ENCODE peak calls at places on chromosome X, in five cellular contexts. One of them, this sample, is unnamed.

GRCh38 chrX:29470029-29470428 is 745.3 kb upstream of the MAGEB2 start:
- DNase-seq in A549: peak
- DNase-seq in K562: no peak
- DNase-seq in GM12878: no peak
- DNase-seq in H1: no peak
- DNase-seq in this sample: no peak

GRCh38 chrX:155086202-155086840 is 15.0 kb downstream of the BRCC3 start:
- DNase-seq in A549: peak
- DNase-seq in K562: peak
- DNase-seq in GM12878: no peak
- DNase-seq in H1: peak
- DNase-seq in this sample: peak

GRCh38 chrX:50567636-50568035 is 97.0 kb upstream of the DGKK start:
- DNase-seq in A549: no peak
- DNase-seq in K562: no peak
- DNase-seq in GM12878: no peak
- DNase-seq in H1: no peak
- DNase-seq in this sample: no peak

GRCh38 chrX:112734250-112734649 is 54.5 kb upstream of the LHFPL1 start:
- DNase-seq in A549: no peak
- DNase-seq in K562: no peak
- DNase-seq in GM12878: no peak
- DNase-seq in H1: no peak
- DNase-seq in this sample: no peak

GRCh38 chrX:139724626-139725025 is 16.7 kb upstream of the MCF2 start:
- DNase-seq in A549: no peak
- DNase-seq in K562: no peak
- DNase-seq in GM12878: no peak
- DNase-seq in H1: no peak
- DNase-seq in this sample: no peak

GRCh38 chrX:23434356-23434884 is 99.8 kb downstream of the PTCHD1 start:
- DNase-seq in A549: no peak
- DNase-seq in K562: no peak
- DNase-seq in GM12878: no peak
- DNase-seq in H1: no peak
- DNase-seq in this sample: no peak

GRCh38 chrX:54446084-54446483 is 5.9 kb downstream of the TSR2 start:
- DNase-seq in A549: no peak
- DNase-seq in K562: no peak
- DNase-seq in GM12878: no peak
- DNase-seq in H1: peak
- DNase-seq in this sample: no peak

GRCh38 chrX:26722666-26723428 is 506.9 kb downstream of the MAGEB5 start:
- DNase-seq in A549: no peak
- DNase-seq in K562: no peak
- DNase-seq in GM12878: no peak
- DNase-seq in H1: no peak
- DNase-seq in this sample: no peak

GRCh38 chrX:20118065-20118824 is 1.5 kb upstream of the MAP7D2 start:
- DNase-seq in A549: peak
- DNase-seq in K562: no peak
- DNase-seq in GM12878: no peak
- DNase-seq in H1: no peak
- DNase-seq in this sample: no peak

GRCh38 chrX:46582964-46583363 is 9.4 kb downstream of the CHST7 start:
- DNase-seq in A549: peak
- DNase-seq in K562: no peak
- DNase-seq in GM12878: no peak
- DNase-seq in H1: no peak
- DNase-seq in this sample: no peak
- TF ChIP-seq KDM1A in A549: no peak
- TF ChIP-seq KDM1A in K562: no peak
- TF ChIP-seq KDM1A in GM12878: no peak
- TF ChIP-seq KDM1A in H1: no peak
- TF ChIP-seq KDM1A in this sample: no peak

DNA sequence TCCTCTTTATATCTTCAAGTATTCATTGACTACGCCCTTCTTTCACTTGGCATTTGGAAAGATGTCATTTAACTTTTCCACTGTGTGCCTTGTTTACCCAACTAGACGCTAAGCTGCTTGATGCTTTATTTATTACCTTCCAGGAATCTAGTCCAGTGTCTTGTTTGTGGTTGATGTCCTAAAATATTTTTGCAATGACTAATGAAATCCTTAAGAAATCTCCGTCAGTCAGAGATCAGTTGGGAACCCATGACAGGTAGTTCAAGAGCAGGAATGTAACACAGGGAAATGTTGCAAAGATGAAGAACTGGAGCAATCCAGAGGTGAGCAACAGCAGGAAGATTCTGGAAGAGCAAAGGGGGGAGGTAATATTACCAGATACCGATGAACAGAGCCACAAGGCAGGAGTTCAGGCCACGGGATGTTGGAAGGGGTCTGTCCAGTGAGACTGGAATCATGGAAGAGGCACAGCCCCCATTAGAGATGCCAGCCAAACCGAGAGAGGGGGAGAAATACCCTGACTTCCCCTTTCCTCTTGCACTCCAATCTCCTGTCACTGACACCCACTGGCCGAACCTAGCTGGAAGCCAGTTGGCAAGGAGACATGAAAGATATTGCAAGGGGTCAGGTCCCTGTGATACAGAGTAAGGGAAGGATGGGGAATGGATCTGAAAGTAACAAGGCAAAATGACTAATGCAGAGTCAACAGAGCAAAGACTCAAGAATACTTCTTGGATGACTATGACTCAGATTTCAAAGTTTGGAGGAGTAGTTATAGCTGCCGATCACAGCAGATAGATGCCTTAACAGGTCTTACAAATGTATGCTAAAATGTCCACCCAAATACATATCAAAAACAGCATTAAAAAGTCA is 62.7 kb upstream of the PHKA2 start:
- DNase-seq in A549: peak
- DNase-seq in K562: no peak
- DNase-seq in GM12878: no peak
- DNase-seq in H1: no peak
- DNase-seq in this sample: no peak
- TF ChIP-seq RAD21 in A549: no peak
- TF ChIP-seq RAD21 in K562: no peak
- TF ChIP-seq RAD21 in GM12878: no peak
- TF ChIP-seq RAD21 in H1: no peak
- TF ChIP-seq RAD21 in this sample: no peak

GRCh38 chrX:103066606-103067005 is 2.6 kb upstream of the BEX1 start:
- DNase-seq in A549: no peak
- DNase-seq in K562: no peak
- DNase-seq in GM12878: no peak
- DNase-seq in H1: no peak
- DNase-seq in this sample: no peak

GRCh38 chrX:103061486-103061885 is 2.5 kb downstream of the BEX1 start:
- DNase-seq in A549: no peak
- DNase-seq in K562: no peak
- DNase-seq in GM12878: no peak
- DNase-seq in H1: no peak
- DNase-seq in this sample: peak

GRCh38 chrX:103063918-103064434 is at the start of gene BEX1:
- DNase-seq in A549: no peak
- DNase-seq in K562: no peak
- DNase-seq in GM12878: no peak
- DNase-seq in H1: peak
- DNase-seq in this sample: peak

DNA sequence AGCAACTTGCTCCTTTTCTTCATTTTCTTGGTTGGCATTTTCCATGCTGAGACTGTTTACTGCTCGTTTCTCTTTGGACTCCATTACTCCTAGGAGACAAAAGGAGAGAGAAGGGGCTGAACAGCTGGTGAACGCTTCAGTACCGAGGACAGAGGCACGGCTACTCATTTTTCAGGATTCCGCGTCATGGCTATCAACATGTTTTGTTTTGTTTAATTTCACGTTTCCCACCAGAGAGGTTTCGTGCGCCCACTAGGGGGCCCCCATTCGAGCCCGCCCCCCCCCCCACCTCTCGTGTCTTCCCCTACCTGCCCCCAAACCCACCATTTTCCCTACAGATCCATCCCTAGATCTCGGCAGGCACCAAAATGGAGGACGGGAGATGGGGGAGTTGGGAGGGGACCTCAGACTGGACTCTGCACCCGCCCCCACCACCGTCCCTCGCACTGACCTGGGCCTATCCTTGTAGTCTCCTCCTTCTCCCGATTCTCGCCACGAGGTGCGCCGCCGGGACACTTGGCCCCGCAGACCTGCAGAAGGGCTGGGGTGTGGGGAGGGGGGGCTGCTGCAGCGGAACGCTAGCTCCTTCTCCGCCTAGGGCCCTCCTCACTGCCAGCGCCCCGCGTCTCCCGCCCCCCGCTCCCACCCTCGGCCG is 653 bp downstream of the BEX1 start:
- DNase-seq in A549: no peak
- DNase-seq in K562: no peak
- DNase-seq in GM12878: no peak
- DNase-seq in H1: peak
- DNase-seq in this sample: peak
- TF ChIP-seq KDM1A in A549: no peak
- TF ChIP-seq KDM1A in K562: no peak
- TF ChIP-seq KDM1A in GM12878: no peak
- TF ChIP-seq KDM1A in H1: no peak
- TF ChIP-seq KDM1A in this sample: no peak

DNA sequence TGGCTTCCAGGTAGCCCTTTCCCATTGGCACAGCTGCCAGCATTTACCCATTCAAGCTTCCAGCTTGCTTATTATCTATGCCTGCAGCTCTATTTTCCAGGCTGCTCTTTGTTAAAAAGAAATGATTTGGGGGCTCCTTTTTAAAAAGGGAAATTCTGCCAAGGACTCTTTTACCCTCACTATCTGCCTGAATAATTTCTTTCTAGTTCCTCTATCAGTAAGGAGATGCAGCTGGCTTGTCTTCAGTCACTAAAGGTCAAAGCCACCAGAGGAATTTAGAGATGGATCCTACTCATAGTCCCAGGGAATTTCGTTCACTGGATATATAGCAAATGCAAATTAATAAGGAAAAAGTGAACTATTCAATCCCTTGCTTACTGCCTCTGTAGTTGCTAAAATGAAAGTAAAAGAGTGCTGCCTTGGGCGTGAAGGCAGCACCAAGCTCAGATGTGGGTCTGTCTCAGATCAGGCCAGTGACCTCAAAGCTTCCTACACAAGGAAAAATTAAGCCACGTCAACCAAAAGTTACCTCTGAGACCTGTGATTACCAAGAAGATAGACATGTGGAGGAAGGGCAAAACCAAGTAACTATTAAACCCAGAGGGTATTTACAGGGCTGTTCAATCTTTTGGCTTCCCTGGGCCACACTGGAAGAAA is 5.1 kb downstream of the ARSF start:
- DNase-seq in A549: no peak
- DNase-seq in K562: no peak
- DNase-seq in GM12878: no peak
- DNase-seq in H1: no peak
- DNase-seq in this sample: no peak
- TF ChIP-seq RAD21 in A549: no peak
- TF ChIP-seq RAD21 in K562: no peak
- TF ChIP-seq RAD21 in GM12878: no peak
- TF ChIP-seq RAD21 in H1: no peak
- TF ChIP-seq RAD21 in this sample: no peak

GRCh38 chrX:122135070-122135469 is 1049.0 kb upstream of the GRIA3 start:
- DNase-seq in A549: no peak
- DNase-seq in K562: no peak
- DNase-seq in GM12878: no peak
- DNase-seq in H1: no peak
- DNase-seq in this sample: no peak
- TF ChIP-seq KDM1A in A549: no peak
- TF ChIP-seq KDM1A in K562: no peak
- TF ChIP-seq KDM1A in GM12878: no peak
- TF ChIP-seq KDM1A in H1: no peak
- TF ChIP-seq KDM1A in this sample: no peak